ENCODE peak calls at places on chromosome 5, in seven cellular contexts. T, F, Y, H, R, N and I are unnamed samples.

GRCh38 chr5:139574641-139575312 is 13.6 kb downstream of the UBE2D2 start:
- DNase-seq in R (peak), T (no peak), F (no peak), N (peak), H (no peak), Y (no peak), I (no peak)

GRCh38 chr5:125725686-125726085 is 697.5 kb upstream of the GRAMD2B start:
- DNase-seq in R (no peak), T (no peak), H (no peak), N (no peak), F (no peak), Y (no peak), I (no peak)

GRCh38 chr5:65612298-65612907 is 11.7 kb downstream of the TRIM23 start:
- DNase-seq in F (no peak), R (no peak), N (no peak), H (no peak), Y (no peak), T (no peak), I (no peak)

GRCh38 chr5:170418736-170419135 is 29.6 kb upstream of the KCNMB1 start:
- DNase-seq in N (no peak), T (no peak), F (no peak), R (no peak), H (no peak), Y (no peak), I (no peak)

GRCh38 chr5:17216974-17217325 is 481 bp upstream of the BASP1 start:
- DNase-seq in H (no peak), Y (peak), T (no peak), R (no peak), F (no peak), N (peak), I (no peak)

GRCh38 chr5:138226917-138227316 is 13.8 kb upstream of the CDC23 start:
- DNase-seq in Y (no peak), T (no peak), F (no peak), R (no peak), N (no peak), H (no peak), I (no peak)

GRCh38 chr5:59799668-59800374 is 93.7 kb downstream of the PDE4D start:
- DNase-seq in F (no peak), R (peak), N (peak), H (no peak), Y (no peak), T (no peak), I (peak)

GRCh38 chr5:157924931-157925729 is 66.2 kb upstream of the CLINT1 start:
- DNase-seq in Y (no peak), T (peak), R (no peak), H (no peak), F (no peak), N (no peak), I (no peak)

GRCh38 chr5:30102185-30102584 is 1091.3 kb upstream of the CDH6 start:
- DNase-seq in Y (no peak), R (no peak), F (no peak), H (no peak), N (no peak), T (no peak), I (no peak)

GRCh38 chr5:113099822-113100221 is 123.2 kb downstream of the DCP2 start:
- DNase-seq in R (no peak), T (no peak), H (no peak), Y (no peak), N (no peak), F (no peak), I (no peak)

GRCh38 chr5:2163940-2164490 is 281.3 kb upstream of the IRX4 start:
- DNase-seq in F (no peak), H (no peak), Y (no peak), N (no peak), R (no peak), T (no peak), I (no peak)